ENCODE peak calls at places on chromosome X, in four cellular contexts. W, X, D and M are unnamed samples. For H3K27me3, the result is how much of the 10 kb centered on the place peaks cover.

GRCh38 chrX:71367396-71367795 is 1.2 kb downstream of the TAF1 start:
- DNase-seq in W (no peak), X (no peak), D (no peak), M (no peak)

GRCh38 chrX:64842492-64842891 is 133.8 kb downstream of the ZC4H2 start:
- DNase-seq in W (no peak), X (no peak), D (no peak), M (no peak)

GRCh38 chrX:87578978-87579377 is 61.4 kb downstream of the KLHL4 start:
- DNase-seq in W (no peak), X (no peak), D (no peak), M (no peak)

GRCh38 chrX:108699368-108699767 is 37.0 kb downstream of the IRS4 start:
- DNase-seq in W (no peak), X (no peak), D (no peak), M (no peak)

GRCh38 chrX:124679199-124679598 is 332.8 kb downstream of the SH2D1A start:
- DNase-seq in W (no peak), X (no peak), D (no peak), M (no peak)

GRCh38 chrX:150688911-150689451 is 4.2 kb upstream of the MTMR1 start:
- DNase-seq in W (no peak), X (no peak), D (no peak), M (no peak)

GRCh38 chrX:119008122-119008744 is 33.8 kb downstream of the LONRF3 start:
- DNase-seq in W (no peak), X (peak), D (peak), M (peak)

GRCh38 chrX:103629295-103630170 is 758 bp downstream of the TCEAL1 start:
- DNase-seq in W (peak), X (peak), D (peak), M (peak)

GRCh38 chrX:155864655-155865054 is 16.5 kb upstream of the VAMP7 start:
- DNase-seq in W (no peak), X (no peak), D (no peak), M (no peak)

GRCh38 chrX:108081110-108081509 is 10.2 kb downstream of the PSMD10 start:
- DNase-seq in W (no peak), X (no peak), D (no peak), M (no peak)

GRCh38 chrX:154908821-154909220 is 22.7 kb downstream of the F8A1 start:
- DNase-seq in W (no peak), X (no peak), D (no peak), M (no peak)

GRCh38 chrX:47198026-47198686 is 4.5 kb downstream of the UBA1 start:
- DNase-seq in W (no peak), X (no peak), D (no peak), M (no peak)

GRCh38 chrX:55008571-55009358 is 8.6 kb downstream of the APEX2 start:
- DNase-seq in W (no peak), X (no peak), D (peak), M (no peak)

GRCh38 chrX:77347572-77347971 is 99.6 kb upstream of the FGF16 start:
- DNase-seq in W (no peak), X (no peak), D (no peak), M (no peak)

DNA sequence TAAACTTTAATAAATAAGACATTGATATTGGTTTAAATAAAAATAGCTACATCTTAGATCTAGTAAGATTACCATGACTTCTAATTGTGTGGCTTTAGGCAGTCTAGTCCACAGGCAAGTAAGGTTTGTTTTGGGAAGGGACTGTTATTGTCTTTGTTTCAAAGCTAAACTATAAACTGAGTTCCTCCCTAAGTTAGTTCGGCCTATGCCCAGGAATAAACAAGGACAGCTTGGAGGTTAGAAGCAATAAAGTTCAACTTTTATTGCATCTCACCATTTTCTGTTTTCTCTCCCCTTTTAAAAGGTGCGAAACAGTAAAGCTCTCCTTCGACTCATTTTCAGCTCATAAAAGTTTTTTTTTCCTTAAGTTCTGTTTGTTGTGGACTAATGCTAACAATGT is 70.4 kb upstream of the S100G start:
- DNase-seq in W (no peak), X (no peak), D (no peak), M (no peak)
- H3K4me3 ChIP-seq in W (no peak), X (no peak), D (no peak), M (no peak)

GRCh38 chrX:134101636-134102035 is 116.2 kb upstream of the GPC3 start:
- DNase-seq in W (no peak), X (no peak), D (no peak), M (no peak)
- TF ChIP-seq CTCF in W (no peak), X (no peak), D (no peak), M (no peak)

DNA sequence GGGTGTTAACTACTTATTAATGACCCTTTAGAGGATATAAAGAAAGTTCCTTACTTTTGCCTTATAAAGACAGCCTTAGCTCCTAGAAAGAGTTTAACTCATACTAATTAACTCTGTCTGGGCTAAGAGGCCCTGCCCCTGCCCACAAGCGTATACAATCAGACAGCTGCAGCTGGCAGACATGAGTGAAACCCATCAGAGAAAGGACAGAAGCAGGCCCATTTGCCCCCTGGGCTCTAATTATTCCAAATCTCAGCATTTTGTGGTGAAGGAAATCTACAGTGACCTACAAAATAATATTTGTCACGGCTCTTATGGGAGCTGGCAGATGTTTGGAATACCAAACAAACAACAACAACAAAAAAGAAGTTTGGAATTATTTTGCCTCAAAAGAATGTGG is 71.8 kb downstream of the CHRDL1 start:
- DNase-seq in W (no peak), X (no peak), D (no peak), M (no peak)
- H3K27me3 ChIP-seq in W (under half), X (under half), D (under half), M (under half)

DNA sequence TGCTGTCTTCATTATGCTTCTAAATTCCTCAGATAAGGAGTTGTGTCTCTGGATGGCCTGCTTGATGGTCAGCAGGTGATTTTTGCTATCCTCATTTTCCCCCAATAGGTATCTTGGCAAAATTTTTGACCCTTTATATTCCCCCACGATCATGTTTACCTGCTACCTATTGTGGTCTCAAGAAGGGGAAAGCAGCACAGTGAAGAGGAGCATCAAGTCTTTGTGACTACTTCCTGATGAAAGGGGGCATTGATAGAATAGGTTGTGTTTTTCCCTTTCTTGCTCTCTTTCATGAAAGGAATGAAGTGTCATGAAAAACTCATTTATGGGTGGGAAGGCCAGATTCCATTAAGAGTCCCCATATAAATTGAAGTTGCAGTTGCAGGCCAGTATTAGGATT is 153.8 kb downstream of the KLF8 start:
- DNase-seq in W (no peak), X (no peak), D (no peak), M (no peak)
- H3K4me3 ChIP-seq in W (no peak), X (no peak), D (no peak), M (no peak)

GRCh38 chrX:38799995-38800394 is 1.3 kb upstream of the MID1IP1 start:
- DNase-seq in W (no peak), X (no peak), D (peak), M (no peak)
- TF ChIP-seq CTCF in W (no peak), X (no peak), D (peak), M (no peak)

GRCh38 chrX:133394765-133395164 is 20.5 kb downstream of the GPC4 start:
- DNase-seq in W (no peak), X (no peak), D (no peak), M (no peak)

GRCh38 chrX:133390647-133391046 is 24.6 kb downstream of the GPC4 start:
- DNase-seq in W (no peak), X (peak), D (no peak), M (peak)

GRCh38 chrX:133391116-133391515 is 24.2 kb downstream of the GPC4 start:
- DNase-seq in W (no peak), X (no peak), D (no peak), M (no peak)

GRCh38 chrX:133384454-133384853 is 30.8 kb downstream of the GPC4 start:
- DNase-seq in W (no peak), X (no peak), D (no peak), M (no peak)

DNA sequence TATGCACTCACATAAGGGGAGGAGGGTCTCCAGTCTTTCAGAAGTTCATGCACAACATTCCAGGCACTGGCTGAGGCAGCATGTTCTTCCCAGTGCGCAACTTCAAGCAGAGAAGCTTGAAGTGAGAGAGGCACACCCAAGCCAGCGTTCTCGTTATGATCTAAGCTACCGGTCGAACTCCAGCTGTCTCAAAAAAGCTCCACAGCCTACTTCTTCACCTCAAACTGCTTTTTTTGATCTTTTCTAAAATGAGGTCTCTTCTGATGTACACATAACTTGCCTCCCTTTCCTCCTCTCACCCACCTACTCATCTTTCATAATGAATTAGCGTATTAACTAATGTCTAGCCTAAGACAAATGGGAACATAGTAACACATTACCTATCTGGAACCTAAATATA is 25.3 kb downstream of the GPC4 start:
- DNase-seq in W (no peak), X (no peak), D (no peak), M (no peak)
- H3K27me3 ChIP-seq in W (under half), X (under half), D (under half), M (under half)

GRCh38 chrX:2629316-2630168 is 61.6 kb upstream of the CD99 start:
- DNase-seq in W (no peak), X (no peak), D (no peak), M (no peak)
- H3K4me3 ChIP-seq in W (no peak), X (no peak), D (no peak), M (no peak)

DNA sequence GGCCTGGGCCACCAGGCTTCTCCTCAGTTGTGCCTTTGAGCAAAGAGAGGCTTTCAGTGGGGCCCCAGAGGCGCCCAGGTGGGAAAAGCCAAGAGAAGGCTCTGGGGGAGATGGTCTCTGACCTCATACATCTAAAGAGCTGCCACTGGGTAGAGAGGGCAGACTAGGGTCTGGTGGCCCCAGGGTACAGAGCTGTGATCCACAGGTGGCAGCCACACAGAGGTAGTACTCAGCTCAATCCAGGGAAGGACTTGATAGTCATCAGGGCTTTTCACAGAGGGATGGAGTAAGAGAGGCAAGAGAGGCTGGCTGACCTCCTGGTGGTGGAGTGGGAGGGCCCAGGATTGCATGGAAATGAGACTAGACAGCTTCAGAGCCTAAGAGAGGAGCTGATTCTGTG is 53.2 kb upstream of the PJA1 start:
- DNase-seq in W (no peak), X (no peak), D (no peak), M (no peak)
- TF ChIP-seq CTCF in W (no peak), X (no peak), D (no peak), M (no peak)